ENCODE peak calls at places on chromosomes 16 and 17, in six cellular contexts. V is cardiac fibroblast; S is activated naive CD4-positive, alpha-beta T cell; F is C1 segment of cervical spinal cord; H is T-cell; E is astrocyte of the spinal cord. G is an unnamed sample.
A peak's percentile ranks its signal among the peaks of the same experiment; 100 is the strongest.

GRCh38 chr17:44084131-44084538 is 13.6 kb downstream of the G6PC3 start:
- DNase-seq in S (no peak), V (no peak), F (no peak), H (no peak), E (no peak), G (no peak)

GRCh38 chr17:8724451-8724850 is 20.2 kb downstream of the CCDC42 start:
- DNase-seq in S (no peak), H (no peak), V (no peak), F (no peak), E (no peak), G (no peak)

GRCh38 chr17:1042486-1042885 is 45.6 kb downstream of the TIMM22 start:
- DNase-seq in F (no peak), V (no peak), H (no peak), E (no peak), S (no peak), G (no peak)

GRCh38 chr17:63431939-63432804 is 13.9 kb downstream of the CYB561 start:
- DNase-seq in F (no peak), H (no peak), V (peak; percentile 46), S (no peak), E (peak; percentile 67), G (no peak)

GRCh38 chr17:71633391-71633849 is 487.4 kb upstream of the SOX9 start:
- DNase-seq in F (no peak), V (peak; percentile 91), E (peak; percentile 87), S (no peak), H (no peak), G (peak; percentile 48)

GRCh38 chr16:23280483-23280967 is 21.6 kb upstream of the SCNN1B start:
- DNase-seq in V (no peak), S (no peak), F (no peak), E (peak; percentile 3), H (no peak), G (no peak)

GRCh38 chr16:73125860-73126259 is 77.9 kb upstream of the ZFHX3 start:
- DNase-seq in S (no peak), E (peak; percentile 52), F (no peak), V (peak; percentile 88), H (no peak), G (no peak)

GRCh38 chr17:17971431-17972125 is 622 bp downstream of the TOM1L2 start:
- DNase-seq in E (no peak), S (no peak), F (no peak), V (no peak), H (no peak), G (peak; percentile 35)

GRCh38 chr17:64706224-64707076 is 44.3 kb upstream of the SMURF2 start:
- DNase-seq in S (no peak), E (no peak), H (no peak), F (no peak), V (no peak), G (no peak)

GRCh38 chr17:51289776-51290175 is 29.4 kb downstream of the UTP18 start:
- DNase-seq in E (no peak), S (no peak), H (no peak), F (no peak), V (no peak), G (no peak)

GRCh38 chr17:59641799-59642484 is 22.2 kb downstream of the CLTC start:
- DNase-seq in H (no peak), S (no peak), F (no peak), E (no peak), V (no peak), G (no peak)

GRCh38 chr17:68310141-68310540 is 18.8 kb downstream of the ARSG start:
- DNase-seq in H (no peak), S (no peak), V (no peak), E (no peak), F (no peak), G (no peak)

GRCh38 chr16:85258616-85259015 is 146.3 kb upstream of the CIBAR2 start:
- DNase-seq in S (no peak), V (no peak), H (no peak), F (no peak), E (no peak), G (no peak)

GRCh38 chr17:31696184-31696602 is 162.9 kb downstream of the COPRS start:
- DNase-seq in E (peak; percentile 88), F (peak; percentile 19), S (no peak), H (no peak), V (peak; percentile 83), G (peak; percentile 79)

GRCh38 chr16:89564476-89565255 is 4.2 kb downstream of the RPL13 start:
- DNase-seq in H (no peak), E (no peak), S (no peak), V (no peak), F (no peak), G (no peak)

GRCh38 chr16:191783-192294 is 11.6 kb downstream of the HBQ1 start:
- DNase-seq in V (no peak), F (no peak), S (no peak), E (no peak), H (no peak), G (no peak)

GRCh38 chr17:81108220-81108619 is 57.1 kb upstream of the PVALEF start:
- DNase-seq in V (no peak), E (no peak), S (no peak), H (no peak), F (no peak), G (no peak)

GRCh38 chr16:70738083-70738977 is 52.5 kb upstream of the MTSS2 start:
- DNase-seq in F (no peak), H (peak; percentile 14), V (peak; percentile 62), E (peak; percentile 71), S (no peak), G (peak; percentile 50)

GRCh38 chr17:78122991-78123249 is 5.6 kb downstream of the TMC6 start:
- DNase-seq in F (no peak), S (no peak), V (no peak), H (no peak), E (no peak), G (no peak)

GRCh38 chr16:1014771-1015495 is 33.4 kb downstream of the SOX8 start:
- DNase-seq in V (no peak), F (no peak), E (no peak), H (no peak), S (no peak), G (no peak)

GRCh38 chr16:75282811-75283281 is 31.4 kb upstream of the BCAR1 start:
- DNase-seq in V (peak; percentile 22), S (no peak), E (peak; percentile 36), H (no peak), F (no peak), G (no peak)

GRCh38 chr16:26735521-26735920 is 331.2 kb upstream of the C16orf82 start:
- DNase-seq in S (no peak), E (no peak), H (no peak), F (no peak), V (no peak), G (no peak)

GRCh38 chr16:87780385-87780989 is 14.7 kb upstream of the KLHDC4 start:
- DNase-seq in V (peak; percentile 57), S (no peak), E (no peak), H (peak; percentile 32), F (no peak), G (no peak)

GRCh38 chr16:29784901-29785500 is 5.5 kb upstream of the KIF22 start:
- DNase-seq in F (no peak), H (peak; percentile 75), E (peak; percentile 54), V (peak; percentile 65), S (peak; percentile 33), G (peak; percentile 69)

GRCh38 chr17:42274273-42274542 is 2.0 kb downstream of the STAT5B start:
- DNase-seq in E (no peak), F (no peak), S (no peak), V (no peak), H (no peak), G (no peak)

GRCh38 chr17:72122002-72122310 is 1.1 kb downstream of the SOX9 start:
- DNase-seq in V (no peak), S (no peak), E (no peak), F (no peak), H (no peak), G (no peak)

GRCh38 chr16:21554795-21555585 is 44.4 kb upstream of the METTL9 start:
- DNase-seq in S (peak; percentile 89), F (peak; percentile 45), E (peak; percentile 64), V (peak; percentile 86), H (peak; percentile 90), G (peak; percentile 69)

GRCh38 chr17:79830763-79831366 is 8.4 kb downstream of the CBX4 start:
- DNase-seq in V (no peak), S (no peak), H (no peak), F (no peak), E (no peak), G (no peak)

GRCh38 chr17:32875904-32876413 is 965 bp downstream of the MYO1D start:
- DNase-seq in F (no peak), H (no peak), S (no peak), V (peak; percentile 55), E (peak; percentile 16), G (no peak)

GRCh38 chr17:74201250-74201649 is 2.2 kb upstream of the RPL38 start:
- DNase-seq in H (no peak), F (no peak), E (no peak), V (peak; percentile 80), S (no peak), G (no peak)

GRCh38 chr16:626787-627457 is 3.9 kb upstream of the WFIKKN1 start:
- DNase-seq in F (no peak), H (no peak), S (no peak), E (peak; percentile 95), V (peak; percentile 97), G (no peak)

GRCh38 chr16:30894540-30895368 is 877 bp upstream of the BCL7C start:
- DNase-seq in H (no peak), V (no peak), E (no peak), F (no peak), S (no peak), G (no peak)

GRCh38 chr17:76683011-76683755 is 27.6 kb downstream of the MXRA7 start:
- DNase-seq in H (no peak), E (no peak), V (no peak), F (no peak), S (no peak), G (no peak)

GRCh38 chr16:58464916-58465731 is 34.8 kb upstream of the NDRG4 start:
- DNase-seq in S (no peak), H (no peak), F (no peak), E (no peak), V (no peak), G (no peak)

GRCh38 chr17:74433421-74434121 is 1.7 kb downstream of the GPRC5C start:
- DNase-seq in F (no peak), E (no peak), S (no peak), V (no peak), H (no peak), G (no peak)